ENCODE peak calls at places on chromosomes 6 and 20, in ten cellular contexts. B is fibroblast of pulmonary artery, O is colonic mucosa, D is neural crest cell, A is osteoblast, Y is A549, R is natural killer cell, I is RWPE1, Q is left ventricle myocardium inferior, K is foreskin fibroblast. E is an unnamed sample.

GRCh38 chr6:81487489-81487888 is 265.0 kb downstream of the TENT5A start:
- DNase-seq in B (peak), O (peak), D (no peak), A (no peak), Y (no peak), R (no peak), I (no peak), Q (peak), K (no peak), E (peak)

GRCh38 chr6:166257911-166258318 is 50.3 kb downstream of the PRR18 start:
- DNase-seq in B (no peak), O (no peak), D (no peak), A (no peak), Y (no peak), R (no peak), I (no peak), Q (no peak), K (no peak), E (no peak)

GRCh38 chr20:6026051-6026450 is 27.8 kb downstream of the LRRN4 start:
- DNase-seq in B (peak), O (no peak), D (no peak), A (no peak), Y (no peak), R (no peak), I (no peak), Q (no peak), K (peak), E (peak)

GRCh38 chr6:157825243-157825904 is 2.3 kb downstream of the SNX9 start:
- DNase-seq in B (no peak), O (no peak), D (no peak), A (peak), Y (no peak), R (no peak), I (no peak), Q (no peak), K (no peak), E (peak)

GRCh38 chr6:45538636-45539035 is 160.9 kb upstream of the SUPT3H start:
- DNase-seq in B (peak), O (no peak), D (no peak), A (peak), Y (no peak), R (no peak), I (no peak), Q (no peak), K (peak), E (no peak)

GRCh38 chr6:45645302-45645701 is 267.6 kb upstream of the SUPT3H start:
- DNase-seq in B (no peak), O (no peak), D (no peak), A (no peak), Y (no peak), R (no peak), I (no peak), Q (no peak), K (no peak), E (no peak)

GRCh38 chr20:32528291-32528891 is 56.7 kb downstream of the NOL4L start:
- DNase-seq in B (no peak), O (no peak), D (no peak), A (peak), Y (no peak), R (no peak), I (no peak), Q (peak), K (no peak), E (no peak)

GRCh38 chr6:113526553-113526952 is 330.6 kb upstream of the MARCKS start:
- DNase-seq in B (no peak), O (no peak), D (no peak), A (peak), Y (no peak), R (no peak), I (peak), Q (no peak), K (no peak), E (no peak)

GRCh38 chr6:117306227-117306784 is 40.9 kb downstream of the VGLL2 start:
- DNase-seq in B (no peak), O (peak), D (no peak), A (no peak), Y (no peak), R (no peak), I (peak), Q (no peak), K (no peak), E (no peak)

GRCh38 chr20:34479627-34480026 is 36.6 kb upstream of the DYNLRB1 start:
- DNase-seq in B (no peak), O (no peak), D (no peak), A (no peak), Y (no peak), R (no peak), I (no peak), Q (no peak), K (no peak), E (no peak)

GRCh38 chr6:66926060-66926459 is 1219.0 kb upstream of the EYS start:
- DNase-seq in B (peak), O (no peak), D (no peak), A (no peak), Y (no peak), R (no peak), I (no peak), Q (no peak), K (peak), E (peak)

GRCh38 chr6:95866732-95867131 is 149.0 kb upstream of the FUT9 start:
- DNase-seq in B (peak), O (no peak), D (no peak), A (no peak), Y (no peak), R (no peak), I (peak), Q (no peak), K (no peak), E (no peak)

GRCh38 chr20:6828794-6829423 is 61.4 kb downstream of the BMP2 start:
- DNase-seq in B (peak), O (peak), D (peak), A (peak), Y (peak), R (peak), I (peak), Q (peak), K (peak), E (peak)

GRCh38 chr20:53884859-53885654 is 185.3 kb downstream of the BCAS1 start:
- DNase-seq in B (no peak), O (no peak), D (no peak), A (no peak), Y (no peak), R (no peak), I (no peak), Q (no peak), K (no peak), E (peak)

GRCh38 chr6:133837801-133838349 is 51.0 kb upstream of the TCF21 start:
- DNase-seq in B (peak), O (peak), D (peak), A (peak), Y (peak), R (no peak), I (peak), Q (peak), K (no peak), E (peak)

GRCh38 chr6:142292191-142292924 is 9.4 kb upstream of the ADGRG6 start:
- DNase-seq in B (no peak), O (no peak), D (no peak), A (no peak), Y (no peak), R (no peak), I (no peak), Q (no peak), K (no peak), E (no peak)

GRCh38 chr6:84522135-84522535 is 242.3 kb downstream of the TBX18 start:
- DNase-seq in B (peak), O (no peak), D (no peak), A (peak), Y (peak), R (no peak), I (peak), Q (no peak), K (peak), E (peak)

GRCh38 chr6:163759542-163759941 is 345.0 kb downstream of the QKI start:
- DNase-seq in B (no peak), O (no peak), D (no peak), A (no peak), Y (no peak), R (no peak), I (no peak), Q (no peak), K (no peak), E (peak)

GRCh38 chr20:20604357-20604756 is 108.1 kb downstream of the RALGAPA2 start:
- DNase-seq in B (no peak), O (no peak), D (no peak), A (no peak), Y (no peak), R (no peak), I (no peak), Q (no peak), K (no peak), E (no peak)

GRCh38 chr6:27687154-27688013 is 214.5 kb upstream of the ZNF184 start:
- DNase-seq in B (peak), O (peak), D (peak), A (peak), Y (no peak), R (peak), I (no peak), Q (peak), K (peak), E (peak)

GRCh38 chr6:48825501-48826317 is 637.3 kb downstream of the MMUT start:
- DNase-seq in B (peak), O (no peak), D (no peak), A (no peak), Y (no peak), R (no peak), I (no peak), Q (no peak), K (no peak), E (peak)

GRCh38 chr20:2557873-2558580 is 21.7 kb downstream of the TMC2 start:
- DNase-seq in B (no peak), O (no peak), D (no peak), A (peak), Y (no peak), R (no peak), I (no peak), Q (no peak), K (no peak), E (no peak)

GRCh38 chr6:11890849-11891248 is 112.2 kb upstream of the ADTRP start:
- DNase-seq in B (no peak), O (no peak), D (no peak), A (no peak), Y (no peak), R (no peak), I (no peak), Q (no peak), K (peak), E (no peak)

GRCh38 chr6:84762220-84762940 is 2.0 kb downstream of the TBX18 start:
- DNase-seq in B (peak), O (no peak), D (no peak), A (peak), Y (peak), R (no peak), I (peak), Q (no peak), K (no peak), E (peak)

GRCh38 chr6:43199912-43200311 is 17.9 kb downstream of the CUL9 start:
- DNase-seq in B (no peak), O (no peak), D (no peak), A (peak), Y (no peak), R (no peak), I (no peak), Q (no peak), K (no peak), E (no peak)

GRCh38 chr6:43193929-43194328 is 11.9 kb downstream of the CUL9 start:
- DNase-seq in B (no peak), O (no peak), D (no peak), A (peak), Y (no peak), R (no peak), I (no peak), Q (no peak), K (no peak), E (no peak)

GRCh38 chr6:43192911-43193310 is 10.9 kb downstream of the CUL9 start:
- DNase-seq in B (no peak), O (no peak), D (no peak), A (peak), Y (no peak), R (no peak), I (no peak), Q (no peak), K (no peak), E (no peak)

GRCh38 chr6:43200541-43200940 is 18.5 kb downstream of the CUL9 start:
- DNase-seq in B (no peak), O (no peak), D (no peak), A (peak), Y (no peak), R (no peak), I (no peak), Q (no peak), K (no peak), E (no peak)

GRCh38 chr6:43196337-43196736 is 14.3 kb downstream of the CUL9 start:
- DNase-seq in B (no peak), O (no peak), D (no peak), A (peak), Y (no peak), R (no peak), I (no peak), Q (no peak), K (no peak), E (no peak)
- TF ChIP-seq CTCF in B (no peak), O (no peak), D (no peak), A (no peak), Y (no peak), R (no peak), I (no peak), Q (no peak), K (no peak), E (no peak)

GRCh38 chr6:93407186-93407585 is 12.2 kb downstream of the EPHA7 start:
- DNase-seq in B (peak), O (no peak), D (no peak), A (no peak), Y (no peak), R (no peak), I (no peak), Q (no peak), K (no peak), E (peak)
- TF ChIP-seq CTCF in B (no peak), O (no peak), D (no peak), A (no peak), Y (no peak), R (no peak), I (no peak), Q (no peak), K (no peak), E (no peak)

GRCh38 chr20:62202083-62202395 is 18.0 kb downstream of the HRH3 start:
- DNase-seq in B (no peak), O (no peak), D (no peak), A (peak), Y (no peak), R (no peak), I (no peak), Q (no peak), K (peak), E (no peak)
- TF ChIP-seq CTCF in B (no peak), O (no peak), D (no peak), A (no peak), Y (no peak), R (no peak), I (no peak), Q (no peak), K (no peak), E (no peak)

DNA sequence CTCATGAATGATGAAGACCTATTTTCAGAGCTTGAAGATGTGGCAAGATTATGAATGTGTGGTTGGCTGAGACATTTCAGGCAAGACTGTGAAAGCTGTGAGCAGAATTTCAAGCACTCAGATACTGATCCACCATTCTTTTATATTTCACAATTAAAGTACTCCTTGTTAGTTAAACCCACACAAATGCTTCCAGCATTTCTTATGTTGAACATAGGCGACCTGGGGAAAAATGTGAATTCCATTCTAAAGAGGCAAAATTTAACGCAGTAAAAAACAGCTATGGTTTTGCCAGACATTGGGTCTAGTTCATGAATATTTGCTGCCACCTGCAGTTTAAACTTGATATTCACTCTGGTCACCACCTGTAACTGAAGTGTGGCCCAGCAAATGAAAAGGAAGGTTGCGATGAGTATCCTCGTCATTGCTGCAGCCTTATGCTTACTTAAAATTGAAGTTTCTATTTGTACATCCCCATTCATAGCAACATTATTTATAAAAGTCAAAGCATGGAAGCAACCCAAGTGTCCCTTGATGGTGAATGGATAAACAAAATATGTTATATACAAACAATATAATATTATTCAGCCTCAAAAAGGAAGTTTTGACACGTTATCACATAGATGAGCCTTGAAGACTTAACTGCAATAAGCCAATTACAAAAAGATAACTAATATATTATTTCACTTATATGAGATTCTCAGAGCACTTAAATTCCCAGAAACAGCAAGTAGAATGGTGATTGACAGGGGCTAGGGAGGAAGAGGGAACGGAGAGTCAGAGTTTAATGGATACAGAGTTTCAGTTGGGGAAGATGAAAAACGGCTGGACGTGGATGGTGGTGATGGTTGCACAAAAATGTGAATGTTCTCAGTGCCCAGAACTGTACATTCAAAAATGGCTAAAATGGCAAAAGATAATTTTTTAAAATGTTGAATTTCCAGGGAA is 32.4 kb upstream of the FAM184A start:
- DNase-seq in B (peak), O (peak), D (peak), A (peak), Y (no peak), R (no peak), I (peak), Q (no peak), K (peak), E (peak)
- TF ChIP-seq CTCF in B (peak), O (peak), D (peak), A (peak), Y (peak), R (peak), I (peak), Q (peak), K (peak), E (peak)

DNA sequence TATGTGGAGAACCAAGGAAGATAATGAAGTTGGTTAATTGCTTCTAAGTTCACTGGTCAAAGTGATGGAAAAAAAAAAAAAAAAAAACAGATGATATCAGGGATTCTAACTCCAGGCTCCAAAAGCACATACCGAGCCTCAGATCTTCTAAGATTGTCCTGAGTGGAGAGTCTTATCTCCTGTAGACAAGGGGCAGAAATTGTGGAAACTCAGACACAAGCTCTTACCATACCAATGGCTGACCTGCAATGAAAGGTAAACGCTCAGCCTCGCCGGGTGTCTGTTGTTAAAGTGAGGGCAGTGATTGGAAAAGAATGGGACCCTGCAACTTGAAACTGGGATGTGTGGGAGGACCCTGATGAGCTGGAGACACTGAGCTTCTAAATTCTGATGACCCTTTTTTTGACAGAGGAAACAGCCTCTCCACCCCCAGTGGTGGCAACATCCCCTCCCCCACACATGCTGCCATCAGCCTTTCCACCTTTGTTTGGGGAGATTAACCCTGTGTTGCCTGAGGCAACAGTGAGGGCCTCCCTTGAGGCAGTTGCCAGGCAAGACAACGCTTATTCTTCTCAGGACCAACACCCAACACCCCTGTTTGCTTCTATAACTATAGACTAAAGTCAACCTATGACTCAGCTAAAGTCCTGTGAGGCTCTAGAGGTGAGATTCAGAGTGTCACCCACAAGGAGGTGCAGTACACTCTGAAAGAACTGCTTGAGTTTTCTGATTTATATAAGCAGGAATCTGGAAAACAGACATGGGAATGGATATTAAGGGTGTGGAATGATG is 154.0 kb downstream of the THBS2 start:
- DNase-seq in B (peak), O (no peak), D (no peak), A (no peak), Y (no peak), R (no peak), I (peak), Q (no peak), K (no peak), E (peak)
- TF ChIP-seq CTCF in B (peak), O (no peak), D (no peak), A (no peak), Y (no peak), R (no peak), I (no peak), Q (no peak), K (peak), E (no peak)

DNA sequence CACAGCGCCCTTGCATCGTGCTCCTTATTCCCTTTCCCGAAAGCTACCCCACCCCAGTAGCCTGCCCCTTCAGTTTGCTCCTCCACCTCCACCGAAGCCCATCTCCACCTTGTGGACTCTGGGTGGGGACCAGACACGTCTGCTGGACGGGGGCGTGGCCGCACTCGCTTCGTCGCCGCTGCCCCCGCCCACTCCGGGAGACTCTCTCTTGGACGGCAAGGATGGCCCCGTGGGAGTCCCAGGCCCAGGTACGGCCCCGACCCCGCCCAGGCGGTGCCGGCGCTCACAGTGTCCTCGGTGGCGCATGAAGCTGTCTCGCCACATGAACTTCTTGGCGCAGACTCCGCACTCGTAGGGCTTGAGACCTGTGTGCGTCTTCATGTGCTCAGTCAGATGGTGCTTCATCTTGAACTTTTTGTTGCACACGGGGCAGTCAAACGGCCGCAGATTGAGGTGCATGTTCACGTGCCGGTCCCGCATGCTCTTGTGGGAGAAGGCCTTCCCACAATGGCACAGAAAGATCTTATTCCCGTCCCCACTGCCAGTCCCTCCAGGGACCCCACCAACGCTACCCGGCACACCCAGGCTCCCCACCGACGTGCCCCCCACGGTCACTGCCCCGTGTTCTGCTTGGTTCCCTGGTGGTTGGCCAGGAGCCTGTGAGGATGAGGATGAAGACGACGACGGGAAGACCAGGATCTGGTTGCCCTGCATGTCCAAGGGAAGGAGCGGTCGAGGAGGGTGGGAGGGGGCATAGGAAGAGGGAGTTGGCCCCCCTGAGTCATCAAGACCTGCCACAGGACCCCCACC is 1.3 kb upstream of the TAPBP start:
- DNase-seq in B (no peak), O (peak), D (no peak), A (no peak), Y (peak), R (no peak), I (no peak), Q (peak), K (no peak), E (no peak)
- TF ChIP-seq CTCF in B (no peak), O (no peak), D (no peak), A (no peak), Y (no peak), R (no peak), I (no peak), Q (no peak), K (no peak), E (no peak)

DNA sequence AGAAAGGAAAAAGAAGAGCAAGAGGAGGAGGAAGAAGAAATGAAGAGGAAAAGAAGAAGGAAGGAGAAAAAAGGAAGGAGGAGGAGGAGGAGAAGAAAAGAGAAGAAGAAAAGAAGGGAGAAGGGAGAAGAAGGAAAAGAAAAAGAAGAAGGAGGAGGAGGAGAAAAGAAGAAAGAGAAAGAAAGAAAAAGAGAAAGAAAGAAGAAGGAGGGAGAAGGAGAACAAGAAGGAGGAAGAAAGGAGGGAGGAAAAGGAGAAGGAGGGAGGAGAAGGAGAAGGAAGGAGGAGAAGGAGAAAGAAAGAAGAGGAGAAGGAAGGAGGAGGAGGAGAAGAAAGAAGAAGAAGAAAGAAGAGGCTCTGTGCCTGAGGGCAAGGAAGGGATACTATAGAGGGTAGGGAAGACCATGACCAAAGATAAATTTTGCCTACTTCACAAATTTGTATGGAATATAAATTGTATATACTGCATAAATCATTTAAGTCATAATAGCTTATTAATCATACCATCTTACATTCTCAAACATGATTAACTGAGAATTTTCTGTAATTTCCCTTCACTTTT is 55.7 kb downstream of the SESN1 start:
- DNase-seq in B (no peak), O (no peak), D (no peak), A (no peak), Y (no peak), R (no peak), I (no peak), Q (no peak), K (no peak), E (no peak)
- TF ChIP-seq CTCF in B (no peak), O (no peak), D (no peak), A (no peak), Y (no peak), R (no peak), I (no peak), Q (no peak), K (no peak), E (no peak)